ENCODE peak calls at places on chromosomes 2 and 18, in seven cellular contexts. P is Caco-2, Y is dorsolateral prefrontal cortex, S is fibroblast of the aortic adventitia, N is D721Med, B is Peyer's patch, W is K562. Z is an unnamed sample.

GRCh38 chr2:124066776-124067175 is 41.7 kb downstream of the CNTNAP5 start:
- DNase-seq in P (no peak), Y (no peak), S (no peak), N (no peak), B (no peak), W (no peak), Z (no peak)

GRCh38 chr2:110182449-110182848 is 22.4 kb downstream of the NPHP1 start:
- DNase-seq in P (no peak), Y (no peak), S (no peak), N (no peak), B (no peak), W (no peak), Z (no peak)

GRCh38 chr18:7414459-7414858 is 152.7 kb upstream of the PTPRM start:
- DNase-seq in P (no peak), Y (no peak), S (no peak), N (no peak), B (no peak), W (no peak), Z (no peak)

GRCh38 chr2:56729212-56729611 is 545.4 kb downstream of the CCDC85A start:
- DNase-seq in P (no peak), Y (no peak), S (peak), N (no peak), B (no peak), W (no peak), Z (no peak)

GRCh38 chr2:127015106-127015910 is 91.6 kb downstream of the BIN1 start:
- DNase-seq in P (no peak), Y (no peak), S (no peak), N (no peak), B (no peak), W (no peak), Z (no peak)

GRCh38 chr2:203566161-203566560 is 31.1 kb upstream of the RAPH1 start:
- DNase-seq in P (no peak), Y (no peak), S (no peak), N (no peak), B (no peak), W (no peak), Z (no peak)

GRCh38 chr2:161283926-161284325 is 24.3 kb upstream of the PSMD14 start:
- DNase-seq in P (no peak), Y (no peak), S (peak), N (no peak), B (no peak), W (no peak), Z (no peak)

GRCh38 chr2:234500394-234501006 is 3.6 kb upstream of the ARL4C start:
- DNase-seq in P (peak), Y (peak), S (peak), N (no peak), B (no peak), W (no peak), Z (peak)

GRCh38 chr2:127535422-127535901 is at the start of gene MYO7B:
- DNase-seq in P (no peak), Y (no peak), S (no peak), N (no peak), B (peak), W (no peak), Z (peak)

GRCh38 chr18:48725596-48725995 is 186.8 kb downstream of the CTIF start:
- DNase-seq in P (no peak), Y (no peak), S (no peak), N (no peak), B (no peak), W (no peak), Z (no peak)

GRCh38 chr18:9290171-9290570 is 44.4 kb upstream of the TWSG1 start:
- DNase-seq in P (no peak), Y (no peak), S (peak), N (no peak), B (no peak), W (no peak), Z (no peak)

GRCh38 chr2:60553496-60553991 is at the start of gene BCL11A:
- DNase-seq in P (no peak), Y (no peak), S (peak), N (no peak), B (peak), W (no peak), Z (peak)

GRCh38 chr2:33552758-33553461 is 46.2 kb downstream of the FAM98A start:
- DNase-seq in P (no peak), Y (no peak), S (no peak), N (no peak), B (no peak), W (no peak), Z (no peak)

GRCh38 chr2:47005687-47006086 is 90.1 kb upstream of the MCFD2 start:
- DNase-seq in P (no peak), Y (no peak), S (no peak), N (no peak), B (no peak), W (peak), Z (no peak)

GRCh38 chr2:47007221-47007825 is 91.7 kb upstream of the MCFD2 start:
- DNase-seq in P (no peak), Y (peak), S (no peak), N (no peak), B (no peak), W (no peak), Z (no peak)

GRCh38 chr2:47004905-47005495 is 89.4 kb upstream of the MCFD2 start:
- DNase-seq in P (no peak), Y (peak), S (no peak), N (peak), B (no peak), W (no peak), Z (no peak)

GRCh38 chr2:47007826-47008225 is 92.2 kb upstream of the MCFD2 start:
- DNase-seq in P (no peak), Y (no peak), S (no peak), N (no peak), B (no peak), W (no peak), Z (no peak)

DNA sequence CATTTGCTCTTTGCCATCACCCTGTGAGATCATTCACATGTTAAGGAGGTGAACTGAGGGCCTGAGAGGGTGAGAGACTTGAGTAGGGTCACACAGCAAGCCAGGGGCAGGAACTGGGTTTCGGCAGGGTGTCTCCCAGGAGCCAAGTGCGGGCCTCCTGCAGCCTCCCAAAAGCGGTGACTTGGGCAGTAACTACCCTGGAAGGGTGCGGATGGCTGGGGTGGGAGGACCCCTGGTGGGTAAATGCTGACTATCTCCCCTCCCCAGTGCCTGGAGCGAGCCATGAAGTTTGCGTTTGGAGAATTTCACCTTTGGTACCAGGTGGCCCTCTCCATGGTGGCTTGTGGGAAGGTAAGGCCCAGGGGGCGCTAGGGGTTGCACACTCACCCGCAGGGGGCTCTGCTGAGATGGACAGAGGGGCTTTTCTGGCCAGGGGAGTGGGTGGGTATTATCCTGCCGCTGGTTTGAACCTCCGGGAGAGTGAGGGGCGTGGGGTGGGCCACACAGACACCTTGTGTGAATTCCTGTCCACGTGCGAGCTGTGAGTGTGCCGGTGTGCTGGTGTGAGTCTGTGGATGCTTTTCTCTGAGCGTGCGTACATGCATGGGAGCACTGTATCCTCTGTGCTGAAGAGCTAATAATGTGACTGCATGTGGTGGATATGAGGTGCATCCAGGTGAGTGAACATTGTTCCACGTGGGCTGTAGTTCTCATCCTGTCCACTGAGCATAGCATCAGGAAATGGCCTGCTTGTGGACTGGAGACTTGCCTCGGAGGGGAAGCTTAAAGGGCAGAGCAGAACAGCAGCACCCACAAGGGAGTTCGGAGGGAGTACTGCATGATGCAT is 91.0 kb upstream of the MCFD2 start:
- DNase-seq in P (no peak), Y (no peak), S (no peak), N (no peak), B (no peak), W (no peak), Z (no peak)
- TF ChIP-seq CTCF in P (peak), Y (no peak), S (no peak), N (no peak), B (no peak), W (no peak), Z (no peak)

GRCh38 chr2:226979004-226979403 is 143.2 kb downstream of the RHBDD1 start:
- DNase-seq in P (no peak), Y (no peak), S (no peak), N (no peak), B (no peak), W (peak), Z (no peak)
- TF ChIP-seq CTCF in P (no peak), Y (peak), S (no peak), N (no peak), B (no peak), W (peak), Z (no peak)

GRCh38 chr2:20452551-20452950 is 5.7 kb downstream of the RHOB start:
- DNase-seq in P (no peak), Y (no peak), S (peak), N (no peak), B (no peak), W (no peak), Z (no peak)
- TF ChIP-seq CTCF in P (no peak), Y (no peak), S (peak), N (peak), B (no peak), W (peak), Z (no peak)

GRCh38 chr2:46029332-46029811 is 267.8 kb upstream of the EPAS1 start:
- DNase-seq in P (no peak), Y (no peak), S (peak), N (no peak), B (no peak), W (peak), Z (no peak)
- TF ChIP-seq CTCF in P (no peak), Y (peak), S (no peak), N (no peak), B (no peak), W (no peak), Z (no peak)

DNA sequence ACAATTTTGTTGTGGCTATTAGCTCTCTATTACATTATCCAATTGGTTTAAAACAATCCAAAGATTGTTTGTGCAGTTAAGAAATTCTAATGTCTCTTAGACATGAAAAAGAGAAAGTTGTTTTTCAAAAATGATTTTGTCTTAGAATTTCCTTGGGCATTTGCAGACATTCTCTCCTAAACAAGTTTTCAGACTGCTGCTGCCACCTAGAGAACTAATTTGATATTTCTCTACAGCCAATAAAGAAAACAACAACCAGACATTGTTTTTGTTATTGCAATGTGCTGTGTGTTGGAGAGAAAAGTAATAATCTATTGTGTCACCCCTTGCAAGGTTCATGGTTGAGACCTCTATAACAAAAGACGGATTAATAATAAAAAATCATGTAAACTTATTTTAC is 119.0 kb upstream of the SYT4 start:
- DNase-seq in P (no peak), Y (peak), S (peak), N (no peak), B (no peak), W (no peak), Z (no peak)
- TF ChIP-seq CTCF in P (no peak), Y (peak), S (peak), N (peak), B (peak), W (no peak), Z (peak)

GRCh38 chr2:25677877-25678276 is 4.5 kb upstream of the DTNB start:
- DNase-seq in P (no peak), Y (no peak), S (no peak), N (no peak), B (no peak), W (no peak), Z (no peak)
- TF ChIP-seq CTCF in P (no peak), Y (no peak), S (no peak), N (no peak), B (no peak), W (no peak), Z (no peak)